ENCODE peak calls at places on chromosomes 2 and 18, in four cellular contexts. W is GM13976; R is endothelial cell; L is stimulated activated CD8-positive, alpha-beta memory T cell treated with anti-CD3 and anti-CD28 coated beads, Interleukin-15, amount 100 ng/mL, for 48 hours. S is an unnamed sample.

GRCh38 chr18:54163458-54163857 is 61.0 kb downstream of the MBD2 start:
- DNase-seq in L (no peak), W (no peak), R (no peak), S (no peak)

GRCh38 chr18:9779630-9780029 is 71.5 kb downstream of the RAB31 start:
- DNase-seq in W (no peak), L (no peak), R (no peak), S (no peak)

GRCh38 chr2:198000417-198000816 is 196.0 kb downstream of the PLCL1 start:
- DNase-seq in W (no peak), R (no peak), L (no peak), S (no peak)

GRCh38 chr2:203361922-203362321 is 33.7 kb downstream of the ABI2 start:
- DNase-seq in L (no peak), R (no peak), W (no peak), S (no peak)

GRCh38 chr2:191713837-191714236 is 35.9 kb downstream of the NABP1 start:
- DNase-seq in R (no peak), W (no peak), L (no peak), S (no peak)

GRCh38 chr2:41495050-41495449 is 552.8 kb upstream of the PKDCC start:
- DNase-seq in R (no peak), L (no peak), W (no peak), S (no peak)

GRCh38 chr2:109222825-109223471 is 93.9 kb downstream of the SH3RF3 start:
- DNase-seq in W (no peak), L (no peak), R (no peak), S (no peak)

GRCh38 chr2:28128281-28128950 is 237.9 kb downstream of the BABAM2 start:
- DNase-seq in R (no peak), L (no peak), W (no peak), S (no peak)

GRCh38 chr2:238425979-238426567 is 654 bp upstream of the ASB1 start:
- DNase-seq in L (no peak), W (no peak), R (no peak), S (peak)

GRCh38 chr2:119431155-119431975 is at the start of gene TMEM37:
- DNase-seq in R (peak), W (peak), L (no peak), S (peak)

GRCh38 chr2:242031481-242032019 is 162.0 kb downstream of the RTP5 start:
- DNase-seq in R (no peak), L (peak), W (no peak), S (peak)

GRCh38 chr2:20205915-20206524 is 18.9 kb downstream of the SDC1 start:
- DNase-seq in W (no peak), R (no peak), L (no peak), S (no peak)

GRCh38 chr18:38047820-38048219 is 482.2 kb upstream of the CELF4 start:
- DNase-seq in W (no peak), R (no peak), L (no peak), S (no peak)

GRCh38 chr2:114001936-114002335 is 112.0 kb downstream of the ACTR3 start:
- DNase-seq in W (no peak), L (no peak), R (no peak), S (no peak)

GRCh38 chr2:14907014-14907612 is 274.6 kb downstream of the LRATD1 start:
- DNase-seq in W (no peak), L (no peak), R (no peak), S (no peak)

GRCh38 chr18:12336251-12336650 is 28.2 kb downstream of the TUBB6 start:
- DNase-seq in L (no peak), W (no peak), R (no peak), S (no peak)

GRCh38 chr2:26245810-26246209 is 1.1 kb downstream of the HADHB start:
- DNase-seq in R (no peak), L (no peak), W (peak), S (no peak)

GRCh38 chr2:241066171-241066892 is 35.8 kb downstream of the MTERF4 start:
- DNase-seq in L (no peak), R (no peak), W (peak), S (no peak)

GRCh38 chr2:240520974-240521350 is 36.8 kb downstream of the ANKMY1 start:
- DNase-seq in W (no peak), R (no peak), L (no peak), S (no peak)

GRCh38 chr18:66066191-66066590 is 315.4 kb downstream of the CDH7 start:
- DNase-seq in L (no peak), R (no peak), W (no peak), S (no peak)

GRCh38 chr18:78407456-78407823 is 572.2 kb upstream of the SALL3 start:
- DNase-seq in L (no peak), R (no peak), W (no peak), S (no peak)

GRCh38 chr2:240229603-240230423 is 89.4 kb upstream of the OTOS start:
- DNase-seq in W (peak), L (no peak), R (peak), S (peak)

GRCh38 chr2:119008108-119008507 is 66.1 kb downstream of the MARCO start:
- DNase-seq in W (no peak), L (no peak), R (no peak), S (no peak)

GRCh38 chr18:48061781-48062570 is 131.5 kb upstream of the SMAD2 start:
- DNase-seq in R (no peak), L (no peak), W (no peak), S (no peak)

GRCh38 chr18:34697233-34697632 is 12.9 kb upstream of the DTNA start:
- DNase-seq in R (no peak), L (no peak), W (no peak), S (no peak)

GRCh38 chr2:94986392-94986963 is 39.0 kb upstream of the MAL start:
- DNase-seq in R (peak), W (peak), L (no peak), S (no peak)

GRCh38 chr2:60486067-60486466 is 67.4 kb downstream of the BCL11A start:
- DNase-seq in R (no peak), L (no peak), W (no peak), S (no peak)

GRCh38 chr2:44135771-44136170 is 32.9 kb upstream of the PPM1B start:
- DNase-seq in L (no peak), W (no peak), R (no peak), S (no peak)

GRCh38 chr18:59426855-59427254 is 67.8 kb upstream of the LMAN1 start:
- DNase-seq in R (no peak), L (no peak), W (no peak), S (no peak)

GRCh38 chr2:216617159-216617815 is 15.9 kb upstream of the IGFBP2 start:
- DNase-seq in R (no peak), W (no peak), L (no peak), S (no peak)

GRCh38 chr18:39618265-39619003 is 2052.8 kb upstream of the CELF4 start:
- DNase-seq in L (no peak), W (no peak), R (no peak), S (no peak)

GRCh38 chr2:199309973-199310372 is 147.8 kb downstream of the SATB2 start:
- DNase-seq in R (no peak), L (no peak), W (no peak), S (peak)

GRCh38 chr2:9800975-9801723 is 42.1 kb upstream of the TAF1B start:
- DNase-seq in W (no peak), L (peak), R (no peak), S (peak)

GRCh38 chr2:64924178-64924934 is 64.8 kb upstream of the SLC1A4 start:
- DNase-seq in L (no peak), R (no peak), W (no peak), S (no peak)

GRCh38 chr2:238652053-238652770 is 195.7 kb upstream of the TWIST2 start:
- DNase-seq in R (no peak), W (no peak), L (no peak), S (peak)

GRCh38 chr18:48330016-48330991 is 78.9 kb downstream of the ZBTB7C start:
- DNase-seq in W (no peak), L (no peak), R (no peak), S (no peak)

GRCh38 chr2:120471166-120471565 is 125.2 kb downstream of the INHBB start:
- DNase-seq in W (no peak), L (no peak), R (no peak), S (no peak)

GRCh38 chr18:47500930-47501329 is 249.5 kb upstream of the SKOR2 start:
- DNase-seq in R (no peak), W (no peak), L (no peak), S (no peak)

S was measured in ecto neural progenitor cell.